ENCODE peak calls at places on chromosomes 6 and 20, in six cellular contexts. W, K, B, Q, R and T are unnamed samples. For H3K4me1 and H3K27me3, the result is how much of the 10 kb centered on the place peaks cover.

GRCh38 chr20:15320941-15321340 is 983.5 kb upstream of the FLRT3 start:
- DNase-seq in R (no peak), W (no peak), B (no peak), Q (no peak), K (peak), T (no peak)

GRCh38 chr20:2228926-2229325 is 66.9 kb upstream of the TGM3 start:
- DNase-seq in Q (no peak), R (no peak), W (no peak), K (no peak), B (no peak), T (no peak)

GRCh38 chr20:62050166-62051120 is 15.2 kb downstream of the TAF4 start:
- DNase-seq in B (no peak), K (no peak), Q (no peak), W (no peak), R (no peak), T (no peak)

GRCh38 chr20:24350923-24351368 is 118.5 kb upstream of the SYNDIG1 start:
- DNase-seq in R (no peak), B (no peak), Q (no peak), W (peak), K (no peak), T (no peak)

GRCh38 chr20:47139934-47140333 is 216.6 kb downstream of the ZMYND8 start:
- DNase-seq in K (no peak), B (no peak), W (no peak), R (no peak), Q (no peak), T (no peak)

GRCh38 chr6:42960243-42961019 is at the start of gene GNMT:
- DNase-seq in W (peak), R (no peak), B (peak), K (peak), Q (peak), T (peak)

GRCh38 chr6:33313105-33313708 is 671 bp downstream of the TAPBP start:
- DNase-seq in Q (peak), W (peak), R (peak), K (peak), B (peak), T (peak)

GRCh38 chr20:47400685-47401084 is 44.2 kb upstream of the ZMYND8 start:
- DNase-seq in Q (no peak), K (no peak), B (no peak), W (no peak), R (no peak), T (no peak)

GRCh38 chr6:127790571-127790970 is 110.3 kb downstream of the THEMIS start:
- DNase-seq in B (no peak), W (no peak), K (no peak), Q (peak), R (no peak), T (no peak)

GRCh38 chr6:39426057-39426592 is 103.6 kb upstream of the KCNK16 start:
- DNase-seq in B (no peak), Q (no peak), K (no peak), W (peak), R (peak), T (no peak)

GRCh38 chr20:45919536-45919933 is 7.6 kb upstream of the PLTP start:
- DNase-seq in B (peak), Q (peak), K (no peak), R (peak), W (peak), T (no peak)

GRCh38 chr20:33169176-33169794 is 1.3 kb downstream of the BPIFA2 start:
- DNase-seq in K (no peak), W (no peak), Q (no peak), B (no peak), R (no peak), T (peak)

GRCh38 chr6:55941713-55942112 is 66.3 kb upstream of the BMP5 start:
- DNase-seq in R (peak), B (no peak), Q (no peak), W (peak), K (no peak), T (no peak)

GRCh38 chr6:98946877-98947410 is 802 bp downstream of the FBXL4 start:
- DNase-seq in R (peak), W (peak), K (peak), B (peak), Q (peak), T (peak)

GRCh38 chr6:91079939-91080338 is 493.1 kb upstream of the MAP3K7 start:
- DNase-seq in Q (no peak), B (no peak), W (no peak), R (no peak), K (no peak), T (no peak)

GRCh38 chr6:2942916-2943563 is 28.3 kb downstream of the SERPINB6 start:
- DNase-seq in W (no peak), R (no peak), B (no peak), Q (no peak), K (no peak), T (peak)

GRCh38 chr6:33248643-33248931 is 23.1 kb downstream of the VPS52 start:
- DNase-seq in B (no peak), W (peak), R (no peak), Q (no peak), K (peak), T (no peak)

GRCh38 chr6:130473886-130474285 is 108.1 kb downstream of the TMEM200A start:
- DNase-seq in B (no peak), K (no peak), R (peak), W (peak), Q (no peak), T (no peak)

GRCh38 chr6:146169872-146170271 is 141.0 kb downstream of the GRM1 start:
- DNase-seq in R (no peak), B (no peak), K (no peak), W (no peak), Q (no peak), T (no peak)

GRCh38 chr6:81450180-81450579 is 302.3 kb downstream of the TENT5A start:
- DNase-seq in W (no peak), B (no peak), Q (no peak), R (peak), K (peak), T (no peak)

GRCh38 chr6:153003294-153003645 is 761 bp upstream of the MTRF1L start:
- DNase-seq in W (no peak), K (no peak), B (no peak), R (peak), Q (no peak), T (no peak)

GRCh38 chr20:57657537-57658446 is 37.6 kb upstream of the ZBP1 start:
- DNase-seq in W (no peak), B (peak), Q (peak), K (peak), R (no peak), T (no peak)

GRCh38 chr6:57019434-57019833 is 27.1 kb upstream of the KIAA1586 start:
- DNase-seq in K (no peak), Q (no peak), R (no peak), W (no peak), B (no peak), T (no peak)

GRCh38 chr6:138999949-139000725 is 12.1 kb upstream of the REPS1 start:
- DNase-seq in K (no peak), R (no peak), W (peak), B (no peak), Q (no peak), T (peak)

GRCh38 chr20:62575976-62576722 is 66.2 kb upstream of the SLCO4A1 start:
- DNase-seq in B (no peak), Q (no peak), K (no peak), R (no peak), W (no peak), T (no peak)

GRCh38 chr20:33875055-33875454 is 63.9 kb downstream of the CHMP4B start:
- DNase-seq in Q (no peak), R (no peak), K (no peak), W (no peak), B (no peak), T (peak)

GRCh38 chr20:59043698-59044097 is 1.1 kb upstream of the PRELID3B start:
- DNase-seq in K (no peak), Q (no peak), B (no peak), W (no peak), R (no peak), T (no peak)

GRCh38 chr20:59042796-59043621 is 423 bp upstream of the PRELID3B start:
- DNase-seq in Q (peak), W (peak), K (peak), B (peak), R (peak), T (peak)

GRCh38 chr20:59040682-59041081 is 1.9 kb downstream of the PRELID3B start:
- DNase-seq in B (no peak), W (no peak), Q (no peak), R (no peak), K (no peak), T (no peak)

GRCh38 chr20:59044295-59044694 is 1.7 kb upstream of the PRELID3B start:
- DNase-seq in K (no peak), W (no peak), R (no peak), Q (no peak), B (no peak), T (no peak)

GRCh38 chr20:59042151-59042795 is at the start of gene PRELID3B:
- DNase-seq in K (no peak), Q (peak), B (peak), R (no peak), W (peak), T (no peak)
- H3K4me1 ChIP-seq in K (under half), Q (under half), B (under half), R (under half), W (under half), T (under half)

GRCh38 chr6:28772480-28773381 is 151.1 kb downstream of the TRIM27 start:
- DNase-seq in K (no peak), Q (no peak), R (no peak), W (no peak), B (no peak), T (no peak)
- H3K27me3 ChIP-seq in K (under half), Q (half or more), R (half or more), W (half or more), B (half or more), T (under half)

GRCh38 chr6:159117031-159117430 is 52.2 kb upstream of the FNDC1 start:
- DNase-seq in R (peak), W (peak), B (no peak), K (no peak), Q (no peak), T (no peak)
- H3K27ac ChIP-seq in R (no peak), W (no peak), B (peak), K (no peak), Q (no peak), T (no peak)

DNA sequence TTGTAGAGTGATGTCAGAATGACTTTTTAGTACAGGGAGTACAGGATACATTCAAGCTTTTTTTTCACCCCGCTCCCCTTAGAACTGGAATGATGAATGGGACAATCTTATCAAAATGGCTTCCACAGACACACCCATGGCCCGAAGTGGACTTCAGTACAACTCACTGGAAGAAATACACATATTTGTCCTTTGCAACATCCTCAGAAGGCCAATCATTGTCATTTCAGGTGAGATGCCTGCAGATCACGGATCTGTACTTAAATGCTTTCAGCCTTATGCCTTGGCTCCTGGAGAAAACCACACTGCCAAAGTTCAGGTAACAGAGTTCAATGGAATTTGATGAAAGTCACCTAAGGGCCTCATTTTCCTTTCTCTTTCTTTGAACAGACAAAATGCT is 8.5 kb downstream of the TNFAIP3 start:
- DNase-seq in K (no peak), Q (no peak), R (no peak), B (no peak), W (no peak), T (no peak)
- H3K4me1 ChIP-seq in K (under half), Q (under half), R (under half), B (under half), W (under half), T (half or more)

GRCh38 chr20:37913563-37914366 is 10.8 kb downstream of the VSTM2L start:
- DNase-seq in W (no peak), K (no peak), R (no peak), B (no peak), Q (no peak), T (no peak)
- H3K27me3 ChIP-seq in W (under half), K (under half), R (half or more), B (under half), Q (under half), T (half or more)

DNA sequence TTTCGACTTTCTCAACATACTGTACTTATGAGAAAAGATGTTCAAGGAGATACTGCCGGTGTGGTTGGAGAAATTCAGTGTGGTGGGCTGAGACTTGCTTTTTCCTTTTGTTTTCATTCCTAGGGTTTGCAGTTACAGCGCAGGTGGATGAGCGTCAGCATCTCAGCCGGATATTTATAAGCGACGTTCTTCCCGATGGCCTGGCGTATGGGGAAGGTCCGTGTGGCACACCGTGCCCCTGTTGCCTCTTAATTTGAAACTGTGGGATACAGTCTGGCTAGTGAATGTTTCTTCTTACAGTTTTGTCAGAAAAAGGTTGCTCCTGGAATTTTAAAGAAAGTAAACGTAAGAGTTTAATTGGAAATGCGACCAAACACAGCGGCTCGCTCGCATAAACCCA is 81.7 kb upstream of the CLDN20 start:
- DNase-seq in Q (no peak), R (no peak), W (no peak), B (no peak), K (no peak), T (no peak)
- H3K27ac ChIP-seq in Q (no peak), R (no peak), W (no peak), B (no peak), K (no peak), T (no peak)

DNA sequence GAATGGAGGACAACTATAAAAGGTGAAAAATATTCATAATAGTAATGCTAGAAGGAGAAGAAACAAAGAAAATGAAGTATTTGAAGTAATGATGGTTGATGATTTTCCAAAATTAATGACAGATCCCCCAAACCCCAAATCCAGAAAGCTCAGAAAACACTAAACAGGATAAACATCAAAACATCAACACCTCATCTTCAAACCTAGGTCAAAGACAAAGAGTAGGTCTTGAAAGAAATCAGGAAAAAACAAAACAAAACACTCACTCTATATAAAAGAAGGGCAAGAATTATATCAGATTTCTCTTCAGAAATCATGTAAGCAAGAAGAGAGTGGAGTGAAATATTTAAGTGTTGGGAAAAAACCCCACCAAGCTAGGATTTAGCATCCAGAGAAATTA is 38.7 kb downstream of the RANBP9 start:
- DNase-seq in W (no peak), K (no peak), B (no peak), Q (no peak), R (no peak), T (no peak)
- H3K4me1 ChIP-seq in W (under half), K (under half), B (under half), Q (under half), R (under half), T (under half)

GRCh38 chr6:1312444-1313363 is 806 bp downstream of the FOXQ1 start:
- DNase-seq in B (peak), Q (peak), R (no peak), K (peak), W (no peak), T (no peak)
- H3K27me3 ChIP-seq in B (under half), Q (under half), R (half or more), K (under half), W (half or more), T (under half)